ENCODE peak calls at places on chromosomes 12 and 14, in four cellular contexts. One of them, this sample, is unnamed.

GRCh38 chr12:130203151-130203550 is 40.9 kb downstream of the FZD10 start:
- DNase-seq in esophagus squamous epithelium: no peak
- DNase-seq in AG04450: no peak
- DNase-seq in sigmoid colon: no peak
- DNase-seq in this sample: no peak

GRCh38 chr14:62015945-62016344 is 253.7 kb downstream of the SNAPC1 start:
- DNase-seq in esophagus squamous epithelium: no peak
- DNase-seq in AG04450: no peak
- DNase-seq in sigmoid colon: no peak
- DNase-seq in this sample: no peak

GRCh38 chr14:72476657-72477499 is 417.0 kb downstream of the DPF3 start:
- DNase-seq in esophagus squamous epithelium: no peak
- DNase-seq in AG04450: no peak
- DNase-seq in sigmoid colon: no peak
- DNase-seq in this sample: no peak

GRCh38 chr14:78029471-78030372 is 140.5 kb upstream of the NRXN3 start:
- DNase-seq in esophagus squamous epithelium: no peak
- DNase-seq in AG04450: no peak
- DNase-seq in sigmoid colon: no peak
- DNase-seq in this sample: no peak

GRCh38 chr12:5428332-5429221 is 3.3 kb upstream of the NTF3 start:
- DNase-seq in esophagus squamous epithelium: no peak
- DNase-seq in AG04450: no peak
- DNase-seq in sigmoid colon: no peak
- DNase-seq in this sample: no peak

GRCh38 chr12:132343294-132343972 is 14.0 kb upstream of the GALNT9 start:
- DNase-seq in esophagus squamous epithelium: no peak
- DNase-seq in AG04450: no peak
- DNase-seq in sigmoid colon: peak
- DNase-seq in this sample: no peak

GRCh38 chr12:46263140-46264017 is 5.5 kb downstream of the SLC38A1 start:
- DNase-seq in esophagus squamous epithelium: no peak
- DNase-seq in AG04450: no peak
- DNase-seq in sigmoid colon: no peak
- DNase-seq in this sample: no peak

GRCh38 chr12:67042697-67043131 is 226.4 kb upstream of the CAND1 start:
- DNase-seq in esophagus squamous epithelium: no peak
- DNase-seq in AG04450: no peak
- DNase-seq in sigmoid colon: no peak
- DNase-seq in this sample: no peak

GRCh38 chr12:112183141-112183581 is 57.8 kb downstream of the TRAFD1 start:
- DNase-seq in esophagus squamous epithelium: no peak
- DNase-seq in AG04450: no peak
- DNase-seq in sigmoid colon: no peak
- DNase-seq in this sample: no peak

GRCh38 chr12:123655420-123655819 is 15.5 kb upstream of the TCTN2 start:
- DNase-seq in esophagus squamous epithelium: no peak
- DNase-seq in AG04450: no peak
- DNase-seq in sigmoid colon: no peak
- DNase-seq in this sample: no peak

GRCh38 chr14:86462193-86462592 is 932.2 kb downstream of the FLRT2 start:
- DNase-seq in esophagus squamous epithelium: no peak
- DNase-seq in AG04450: no peak
- DNase-seq in sigmoid colon: no peak
- DNase-seq in this sample: no peak

GRCh38 chr12:113097716-113098427 is 37.7 kb downstream of the RASAL1 start:
- DNase-seq in esophagus squamous epithelium: no peak
- DNase-seq in AG04450: no peak
- DNase-seq in sigmoid colon: no peak
- DNase-seq in this sample: no peak

GRCh38 chr12:66296171-66296683 is 6.1 kb upstream of the HELB start:
- DNase-seq in esophagus squamous epithelium: no peak
- DNase-seq in AG04450: no peak
- DNase-seq in sigmoid colon: no peak
- DNase-seq in this sample: no peak

GRCh38 chr14:89665262-89665661 is 248.2 kb upstream of the FOXN3 start:
- DNase-seq in esophagus squamous epithelium: no peak
- DNase-seq in AG04450: no peak
- DNase-seq in sigmoid colon: no peak
- DNase-seq in this sample: no peak

GRCh38 chr14:97458302-97459137 is 661.3 kb downstream of the VRK1 start:
- DNase-seq in esophagus squamous epithelium: no peak
- DNase-seq in AG04450: no peak
- DNase-seq in sigmoid colon: no peak
- DNase-seq in this sample: no peak

GRCh38 chr14:98167253-98167652 is 1104.7 kb downstream of the BCL11B start:
- DNase-seq in esophagus squamous epithelium: no peak
- DNase-seq in AG04450: no peak
- DNase-seq in sigmoid colon: no peak
- DNase-seq in this sample: no peak

GRCh38 chr12:61554268-61555008 is 705.8 kb upstream of the USP15 start:
- DNase-seq in esophagus squamous epithelium: no peak
- DNase-seq in AG04450: no peak
- DNase-seq in sigmoid colon: no peak
- DNase-seq in this sample: no peak
- H3K27ac ChIP-seq in esophagus squamous epithelium: no peak
- H3K27ac ChIP-seq in AG04450: no peak
- H3K27ac ChIP-seq in sigmoid colon: no peak
- H3K27ac ChIP-seq in this sample: no peak

GRCh38 chr14:64293976-64294671 is at the start of gene ESR2:
- DNase-seq in esophagus squamous epithelium: no peak
- DNase-seq in AG04450: no peak
- DNase-seq in sigmoid colon: no peak
- DNase-seq in this sample: no peak
- H3K4me3 ChIP-seq in esophagus squamous epithelium: peak
- H3K4me3 ChIP-seq in AG04450: peak
- H3K4me3 ChIP-seq in sigmoid colon: peak
- H3K4me3 ChIP-seq in this sample: peak

GRCh38 chr12:25581067-25581466 is 28.0 kb upstream of the LMNTD1 start:
- DNase-seq in esophagus squamous epithelium: no peak
- DNase-seq in AG04450: no peak
- DNase-seq in sigmoid colon: no peak
- DNase-seq in this sample: no peak

GRCh38 chr12:25585021-25585523 is 32.0 kb upstream of the LMNTD1 start:
- DNase-seq in esophagus squamous epithelium: no peak
- DNase-seq in AG04450: no peak
- DNase-seq in sigmoid colon: peak
- DNase-seq in this sample: peak

GRCh38 chr12:25587346-25587745 is 34.3 kb upstream of the LMNTD1 start:
- DNase-seq in esophagus squamous epithelium: no peak
- DNase-seq in AG04450: no peak
- DNase-seq in sigmoid colon: no peak
- DNase-seq in this sample: no peak

GRCh38 chr12:25585662-25586061 is 32.6 kb upstream of the LMNTD1 start:
- DNase-seq in esophagus squamous epithelium: no peak
- DNase-seq in AG04450: no peak
- DNase-seq in sigmoid colon: no peak
- DNase-seq in this sample: no peak

GRCh38 chr12:25583545-25583944 is 30.5 kb upstream of the LMNTD1 start:
- DNase-seq in esophagus squamous epithelium: no peak
- DNase-seq in AG04450: no peak
- DNase-seq in sigmoid colon: no peak
- DNase-seq in this sample: no peak
- H3K27ac ChIP-seq in esophagus squamous epithelium: no peak
- H3K27ac ChIP-seq in AG04450: no peak
- H3K27ac ChIP-seq in sigmoid colon: no peak
- H3K27ac ChIP-seq in this sample: no peak

GRCh38 chr14:76957224-76957881 is 71.2 kb downstream of the IRF2BPL start:
- DNase-seq in esophagus squamous epithelium: no peak
- DNase-seq in AG04450: no peak
- DNase-seq in sigmoid colon: no peak
- DNase-seq in this sample: no peak
- H3K4me3 ChIP-seq in esophagus squamous epithelium: no peak
- H3K4me3 ChIP-seq in AG04450: no peak
- H3K4me3 ChIP-seq in sigmoid colon: peak
- H3K4me3 ChIP-seq in this sample: peak

DNA sequence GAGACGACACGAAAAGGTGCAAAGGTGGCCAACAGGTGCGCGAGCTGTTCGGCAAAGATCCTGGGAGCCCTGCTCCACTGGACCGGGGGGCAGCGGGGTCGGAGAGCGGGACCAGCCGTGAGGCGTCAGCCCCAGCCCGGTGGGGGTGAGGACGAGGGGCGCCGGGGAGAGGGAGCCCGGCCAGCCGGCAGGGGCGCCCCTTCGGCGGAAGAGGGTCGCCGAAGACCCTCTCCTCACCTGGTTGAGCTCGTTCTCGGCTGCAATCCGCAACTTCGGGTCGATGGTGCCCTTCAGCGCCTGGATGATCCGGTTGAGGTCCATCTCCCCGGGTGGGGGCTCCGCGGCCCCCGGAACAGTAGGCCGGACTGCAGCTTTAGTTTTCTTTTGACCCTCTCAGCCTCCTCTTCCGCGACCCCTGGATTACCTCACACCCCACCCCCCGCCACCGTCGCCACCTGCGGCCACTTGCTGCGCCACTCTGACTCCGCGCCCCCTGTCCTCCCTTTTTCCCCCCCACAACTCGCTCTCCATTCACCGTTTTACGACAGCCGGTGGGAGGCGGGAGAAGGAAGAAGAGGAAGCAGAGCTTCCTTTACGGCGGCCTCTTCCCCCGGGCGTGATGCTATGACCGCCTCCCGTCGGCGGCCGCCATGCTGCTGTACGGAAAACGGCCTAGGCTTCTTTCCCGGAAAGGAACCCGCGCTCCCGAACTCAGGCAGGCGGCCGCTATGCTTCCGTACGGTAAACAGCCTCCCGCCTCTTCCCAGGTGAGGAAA is at the start of gene IPO8:
- DNase-seq in esophagus squamous epithelium: peak
- DNase-seq in AG04450: peak
- DNase-seq in sigmoid colon: peak
- DNase-seq in this sample: peak
- H3K27ac ChIP-seq in esophagus squamous epithelium: peak
- H3K27ac ChIP-seq in AG04450: no peak
- H3K27ac ChIP-seq in sigmoid colon: peak
- H3K27ac ChIP-seq in this sample: peak

DNA sequence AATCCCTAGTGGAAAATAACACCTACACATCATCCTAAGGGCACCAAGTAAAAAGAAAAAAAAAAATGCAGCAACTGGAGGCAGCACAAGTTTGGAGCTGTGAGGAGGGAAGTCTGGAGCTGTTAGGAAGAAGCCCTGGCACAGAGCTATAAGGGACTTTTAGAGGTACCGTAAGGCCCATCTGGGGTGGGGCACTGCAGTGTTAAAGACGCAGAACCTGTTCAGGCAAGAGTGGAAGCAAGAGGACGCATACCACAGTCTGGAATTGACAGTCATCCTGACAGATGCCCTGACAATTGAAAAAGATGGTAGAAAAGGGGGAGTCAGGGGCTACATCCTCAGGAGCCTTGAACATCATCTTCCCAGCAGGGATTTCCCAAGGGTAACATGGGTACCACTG is 195.9 kb upstream of the PLEKHG7 start:
- DNase-seq in esophagus squamous epithelium: no peak
- DNase-seq in AG04450: no peak
- DNase-seq in sigmoid colon: no peak
- DNase-seq in this sample: no peak
- H3K4me3 ChIP-seq in esophagus squamous epithelium: no peak
- H3K4me3 ChIP-seq in AG04450: no peak
- H3K4me3 ChIP-seq in sigmoid colon: no peak
- H3K4me3 ChIP-seq in this sample: no peak

GRCh38 chr12:101552277-101552676 is 42.5 kb upstream of the MYBPC1 start:
- DNase-seq in esophagus squamous epithelium: no peak
- DNase-seq in AG04450: peak
- DNase-seq in sigmoid colon: no peak
- DNase-seq in this sample: no peak
- H3K27ac ChIP-seq in esophagus squamous epithelium: no peak
- H3K27ac ChIP-seq in AG04450: no peak
- H3K27ac ChIP-seq in sigmoid colon: no peak
- H3K27ac ChIP-seq in this sample: no peak

GRCh38 chr12:89345830-89346740 is 6.2 kb downstream of the DUSP6 start:
- DNase-seq in esophagus squamous epithelium: peak
- DNase-seq in AG04450: no peak
- DNase-seq in sigmoid colon: peak
- DNase-seq in this sample: peak
- H3K4me3 ChIP-seq in esophagus squamous epithelium: no peak
- H3K4me3 ChIP-seq in AG04450: no peak
- H3K4me3 ChIP-seq in sigmoid colon: peak
- H3K4me3 ChIP-seq in this sample: peak

GRCh38 chr14:105195051-105195450 is 13.9 kb upstream of the NUDT14 start:
- DNase-seq in esophagus squamous epithelium: no peak
- DNase-seq in AG04450: no peak
- DNase-seq in sigmoid colon: no peak
- DNase-seq in this sample: no peak

GRCh38 chr14:105198588-105198987 is 17.5 kb upstream of the NUDT14 start:
- DNase-seq in esophagus squamous epithelium: no peak
- DNase-seq in AG04450: no peak
- DNase-seq in sigmoid colon: no peak
- DNase-seq in this sample: no peak

GRCh38 chr14:105197274-105197673 is 16.2 kb upstream of the NUDT14 start:
- DNase-seq in esophagus squamous epithelium: no peak
- DNase-seq in AG04450: no peak
- DNase-seq in sigmoid colon: no peak
- DNase-seq in this sample: no peak

GRCh38 chr14:105195533-105196227 is 14.6 kb upstream of the NUDT14 start:
- DNase-seq in esophagus squamous epithelium: no peak
- DNase-seq in AG04450: no peak
- DNase-seq in sigmoid colon: no peak
- DNase-seq in this sample: no peak

DNA sequence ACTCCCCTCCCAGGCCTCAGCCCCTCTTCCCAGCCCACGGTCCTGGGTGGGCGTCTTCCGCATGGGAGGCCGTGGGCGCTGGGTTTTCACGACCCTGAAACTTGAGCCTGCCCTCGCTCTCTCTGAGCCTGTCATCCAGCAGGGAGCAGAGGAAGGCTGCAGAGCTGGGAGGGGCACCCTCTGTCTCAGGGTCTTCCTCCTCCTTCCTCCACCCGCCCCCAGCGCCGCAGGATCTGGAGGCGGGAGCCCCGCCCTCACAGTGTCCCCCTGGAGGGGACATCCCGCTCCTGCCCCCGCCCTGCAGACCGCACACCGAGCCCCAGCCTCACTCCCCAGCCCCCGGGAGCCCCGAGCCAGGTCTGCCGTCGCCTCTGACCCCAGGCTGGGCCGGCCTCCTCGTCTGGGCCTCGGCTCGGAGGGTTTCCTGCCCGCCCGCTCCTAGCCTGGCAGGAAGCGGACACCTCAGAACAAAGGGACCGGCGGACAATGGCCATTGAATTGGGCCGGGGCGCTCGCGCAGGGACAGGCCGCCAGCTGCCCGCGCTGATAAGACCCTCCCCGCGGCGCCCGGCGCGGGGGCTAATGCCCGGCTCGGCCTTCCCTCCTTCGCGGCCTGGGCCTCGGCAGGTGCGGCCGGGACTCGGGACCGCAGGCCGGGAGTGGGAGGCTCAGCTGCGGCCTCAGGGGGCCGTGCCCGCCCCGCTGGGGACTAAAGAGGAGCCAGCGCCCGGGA is 15.3 kb upstream of the NUDT14 start:
- DNase-seq in esophagus squamous epithelium: no peak
- DNase-seq in AG04450: no peak
- DNase-seq in sigmoid colon: no peak
- DNase-seq in this sample: no peak
- H3K27ac ChIP-seq in esophagus squamous epithelium: peak
- H3K27ac ChIP-seq in AG04450: no peak
- H3K27ac ChIP-seq in sigmoid colon: peak
- H3K27ac ChIP-seq in this sample: no peak